ENCODE peak calls at places on chromosomes 5 and 9, in seven cellular contexts. One of them, this sample, is unnamed.

GRCh38 chr5:31901807-31902530 is 263.0 kb downstream of the PDZD2 start:
- DNase-seq in WTC11: no peak
- DNase-seq in right atrium auricular region: no peak
- DNase-seq in CD8-positive, alpha-beta T cell: no peak
- DNase-seq in dorsolateral prefrontal cortex: no peak
- DNase-seq in neural crest cell: no peak
- DNase-seq in glutamatergic neuron: no peak
- DNase-seq in this sample: no peak

GRCh38 chr5:80275347-80275746 is 19.5 kb upstream of the SERINC5 start:
- DNase-seq in WTC11: no peak
- DNase-seq in CD8-positive, alpha-beta T cell: no peak
- DNase-seq in right atrium auricular region: no peak
- DNase-seq in glutamatergic neuron: no peak
- DNase-seq in dorsolateral prefrontal cortex: no peak
- DNase-seq in neural crest cell: no peak
- DNase-seq in this sample: no peak

GRCh38 chr5:17056056-17056690 is 120.1 kb upstream of the MYO10 start:
- DNase-seq in dorsolateral prefrontal cortex: no peak
- DNase-seq in neural crest cell: no peak
- DNase-seq in glutamatergic neuron: no peak
- DNase-seq in CD8-positive, alpha-beta T cell: no peak
- DNase-seq in right atrium auricular region: no peak
- DNase-seq in WTC11: no peak
- DNase-seq in this sample: no peak

GRCh38 chr5:9394221-9394620 is 151.7 kb downstream of the SEMA5A start:
- DNase-seq in glutamatergic neuron: no peak
- DNase-seq in right atrium auricular region: no peak
- DNase-seq in CD8-positive, alpha-beta T cell: no peak
- DNase-seq in WTC11: no peak
- DNase-seq in neural crest cell: no peak
- DNase-seq in dorsolateral prefrontal cortex: no peak
- DNase-seq in this sample: no peak

GRCh38 chr9:96150324-96151023 is 151.5 kb downstream of the HSD17B3 start:
- DNase-seq in right atrium auricular region: no peak
- DNase-seq in glutamatergic neuron: no peak
- DNase-seq in neural crest cell: no peak
- DNase-seq in CD8-positive, alpha-beta T cell: peak
- DNase-seq in WTC11: no peak
- DNase-seq in dorsolateral prefrontal cortex: no peak
- DNase-seq in this sample: no peak

GRCh38 chr9:4538621-4539020 is 48.4 kb downstream of the SLC1A1 start:
- DNase-seq in glutamatergic neuron: no peak
- DNase-seq in dorsolateral prefrontal cortex: no peak
- DNase-seq in CD8-positive, alpha-beta T cell: no peak
- DNase-seq in right atrium auricular region: no peak
- DNase-seq in WTC11: no peak
- DNase-seq in neural crest cell: no peak
- DNase-seq in this sample: no peak

GRCh38 chr5:122846051-122846567 is 696 bp downstream of the SNX24 start:
- DNase-seq in CD8-positive, alpha-beta T cell: no peak
- DNase-seq in right atrium auricular region: no peak
- DNase-seq in neural crest cell: no peak
- DNase-seq in WTC11: no peak
- DNase-seq in glutamatergic neuron: no peak
- DNase-seq in dorsolateral prefrontal cortex: no peak
- DNase-seq in this sample: no peak

GRCh38 chr5:15807861-15808260 is 307.9 kb downstream of the FBXL7 start:
- DNase-seq in glutamatergic neuron: peak
- DNase-seq in right atrium auricular region: no peak
- DNase-seq in dorsolateral prefrontal cortex: peak
- DNase-seq in CD8-positive, alpha-beta T cell: no peak
- DNase-seq in WTC11: peak
- DNase-seq in neural crest cell: no peak
- DNase-seq in this sample: no peak

GRCh38 chr5:80254767-80255424 is 952 bp downstream of the SERINC5 start:
- DNase-seq in neural crest cell: no peak
- DNase-seq in right atrium auricular region: no peak
- DNase-seq in glutamatergic neuron: no peak
- DNase-seq in WTC11: no peak
- DNase-seq in CD8-positive, alpha-beta T cell: peak
- DNase-seq in dorsolateral prefrontal cortex: no peak
- DNase-seq in this sample: no peak

GRCh38 chr9:130331573-130331972 is 66.0 kb downstream of the HMCN2 start:
- DNase-seq in neural crest cell: no peak
- DNase-seq in CD8-positive, alpha-beta T cell: no peak
- DNase-seq in glutamatergic neuron: no peak
- DNase-seq in right atrium auricular region: peak
- DNase-seq in dorsolateral prefrontal cortex: no peak
- DNase-seq in WTC11: no peak
- DNase-seq in this sample: no peak

GRCh38 chr5:181054871-181055494 is 14.9 kb downstream of the BTNL9 start:
- DNase-seq in right atrium auricular region: no peak
- DNase-seq in glutamatergic neuron: no peak
- DNase-seq in WTC11: no peak
- DNase-seq in neural crest cell: no peak
- DNase-seq in CD8-positive, alpha-beta T cell: no peak
- DNase-seq in dorsolateral prefrontal cortex: no peak
- DNase-seq in this sample: no peak

GRCh38 chr9:96048116-96048953 is 172.8 kb downstream of the ERCC6L2 start:
- DNase-seq in right atrium auricular region: no peak
- DNase-seq in CD8-positive, alpha-beta T cell: no peak
- DNase-seq in neural crest cell: peak
- DNase-seq in glutamatergic neuron: no peak
- DNase-seq in dorsolateral prefrontal cortex: no peak
- DNase-seq in WTC11: no peak
- DNase-seq in this sample: no peak

GRCh38 chr5:172901012-172901780 is 58.0 kb upstream of the RPL26L1 start:
- DNase-seq in neural crest cell: no peak
- DNase-seq in glutamatergic neuron: no peak
- DNase-seq in WTC11: no peak
- DNase-seq in right atrium auricular region: peak
- DNase-seq in CD8-positive, alpha-beta T cell: no peak
- DNase-seq in dorsolateral prefrontal cortex: no peak
- DNase-seq in this sample: no peak

GRCh38 chr9:124342402-124342945 is 72.8 kb downstream of the PSMB7 start:
- DNase-seq in right atrium auricular region: no peak
- DNase-seq in glutamatergic neuron: no peak
- DNase-seq in CD8-positive, alpha-beta T cell: no peak
- DNase-seq in dorsolateral prefrontal cortex: no peak
- DNase-seq in neural crest cell: no peak
- DNase-seq in WTC11: no peak
- DNase-seq in this sample: no peak

GRCh38 chr5:180130876-180131740 is 59.5 kb upstream of the RNF130 start:
- DNase-seq in dorsolateral prefrontal cortex: peak
- DNase-seq in neural crest cell: no peak
- DNase-seq in WTC11: no peak
- DNase-seq in CD8-positive, alpha-beta T cell: no peak
- DNase-seq in glutamatergic neuron: no peak
- DNase-seq in right atrium auricular region: peak
- DNase-seq in this sample: peak

GRCh38 chr9:97696025-97696822 is 916 bp downstream of the XPA start:
- DNase-seq in right atrium auricular region: no peak
- DNase-seq in neural crest cell: no peak
- DNase-seq in dorsolateral prefrontal cortex: no peak
- DNase-seq in WTC11: no peak
- DNase-seq in glutamatergic neuron: no peak
- DNase-seq in CD8-positive, alpha-beta T cell: no peak
- DNase-seq in this sample: no peak

GRCh38 chr5:57407391-57407790 is 75.2 kb downstream of the ACTBL2 start:
- DNase-seq in CD8-positive, alpha-beta T cell: no peak
- DNase-seq in WTC11: no peak
- DNase-seq in dorsolateral prefrontal cortex: no peak
- DNase-seq in neural crest cell: no peak
- DNase-seq in glutamatergic neuron: no peak
- DNase-seq in right atrium auricular region: no peak
- DNase-seq in this sample: no peak

GRCh38 chr5:110441035-110441434 is 285.4 kb downstream of the TMEM232 start:
- DNase-seq in WTC11: peak
- DNase-seq in dorsolateral prefrontal cortex: no peak
- DNase-seq in CD8-positive, alpha-beta T cell: no peak
- DNase-seq in right atrium auricular region: no peak
- DNase-seq in neural crest cell: no peak
- DNase-seq in glutamatergic neuron: no peak
- DNase-seq in this sample: no peak
- TF ChIP-seq CTCF in WTC11: no peak
- TF ChIP-seq CTCF in dorsolateral prefrontal cortex: peak
- TF ChIP-seq CTCF in CD8-positive, alpha-beta T cell: no peak
- TF ChIP-seq CTCF in right atrium auricular region: no peak
- TF ChIP-seq CTCF in neural crest cell: peak
- TF ChIP-seq CTCF in glutamatergic neuron: no peak
- TF ChIP-seq CTCF in this sample: peak

GRCh38 chr5:132392978-132393825 is 23.7 kb downstream of the SLC22A5 start:
- DNase-seq in CD8-positive, alpha-beta T cell: no peak
- DNase-seq in dorsolateral prefrontal cortex: no peak
- DNase-seq in WTC11: no peak
- DNase-seq in neural crest cell: no peak
- DNase-seq in right atrium auricular region: no peak
- DNase-seq in glutamatergic neuron: no peak
- DNase-seq in this sample: peak

GRCh38 chr5:132396589-132397001 is 27.1 kb downstream of the SLC22A5 start:
- DNase-seq in glutamatergic neuron: no peak
- DNase-seq in dorsolateral prefrontal cortex: no peak
- DNase-seq in WTC11: no peak
- DNase-seq in right atrium auricular region: no peak
- DNase-seq in CD8-positive, alpha-beta T cell: no peak
- DNase-seq in neural crest cell: no peak
- DNase-seq in this sample: no peak

GRCh38 chr5:132392411-132392810 is 22.9 kb downstream of the SLC22A5 start:
- DNase-seq in CD8-positive, alpha-beta T cell: no peak
- DNase-seq in WTC11: no peak
- DNase-seq in dorsolateral prefrontal cortex: no peak
- DNase-seq in neural crest cell: no peak
- DNase-seq in glutamatergic neuron: no peak
- DNase-seq in right atrium auricular region: no peak
- DNase-seq in this sample: peak

GRCh38 chr5:132397224-132397623 is 27.7 kb downstream of the SLC22A5 start:
- DNase-seq in WTC11: no peak
- DNase-seq in dorsolateral prefrontal cortex: no peak
- DNase-seq in CD8-positive, alpha-beta T cell: no peak
- DNase-seq in glutamatergic neuron: no peak
- DNase-seq in neural crest cell: no peak
- DNase-seq in right atrium auricular region: no peak
- DNase-seq in this sample: peak

DNA sequence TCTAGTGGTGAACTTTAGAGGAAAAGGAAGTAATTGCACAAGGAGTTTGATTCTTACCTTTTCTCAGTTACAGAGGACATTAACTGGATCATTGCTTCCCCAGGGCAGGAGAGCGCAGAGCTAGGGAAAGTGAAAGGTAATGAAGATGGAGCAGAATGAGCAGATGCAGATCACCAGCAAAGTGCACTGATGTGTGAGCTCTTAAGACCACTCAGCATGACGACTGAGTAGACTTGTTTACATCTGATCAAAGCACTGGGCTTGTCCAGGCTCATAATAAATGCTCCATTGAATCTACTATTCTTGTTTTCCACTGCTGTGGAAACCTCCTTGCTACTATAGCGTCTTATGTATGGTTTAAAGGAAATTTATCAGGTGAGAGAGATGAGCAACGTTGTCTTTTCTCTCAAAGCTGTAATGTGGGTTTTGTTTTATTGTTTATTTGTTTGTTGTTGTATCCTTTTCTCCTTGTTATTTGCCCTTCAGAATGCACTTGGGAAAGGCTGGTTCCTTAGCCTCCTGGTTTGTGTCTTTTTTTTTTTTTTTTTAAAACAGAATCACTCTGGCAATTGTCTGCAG is 25.3 kb downstream of the SLC22A5 start:
- DNase-seq in right atrium auricular region: no peak
- DNase-seq in CD8-positive, alpha-beta T cell: no peak
- DNase-seq in WTC11: no peak
- DNase-seq in neural crest cell: no peak
- DNase-seq in dorsolateral prefrontal cortex: no peak
- DNase-seq in glutamatergic neuron: no peak
- DNase-seq in this sample: no peak
- TF ChIP-seq CTCF in right atrium auricular region: no peak
- TF ChIP-seq CTCF in CD8-positive, alpha-beta T cell: no peak
- TF ChIP-seq CTCF in WTC11: no peak
- TF ChIP-seq CTCF in neural crest cell: no peak
- TF ChIP-seq CTCF in dorsolateral prefrontal cortex: no peak
- TF ChIP-seq CTCF in glutamatergic neuron: no peak
- TF ChIP-seq CTCF in this sample: no peak

DNA sequence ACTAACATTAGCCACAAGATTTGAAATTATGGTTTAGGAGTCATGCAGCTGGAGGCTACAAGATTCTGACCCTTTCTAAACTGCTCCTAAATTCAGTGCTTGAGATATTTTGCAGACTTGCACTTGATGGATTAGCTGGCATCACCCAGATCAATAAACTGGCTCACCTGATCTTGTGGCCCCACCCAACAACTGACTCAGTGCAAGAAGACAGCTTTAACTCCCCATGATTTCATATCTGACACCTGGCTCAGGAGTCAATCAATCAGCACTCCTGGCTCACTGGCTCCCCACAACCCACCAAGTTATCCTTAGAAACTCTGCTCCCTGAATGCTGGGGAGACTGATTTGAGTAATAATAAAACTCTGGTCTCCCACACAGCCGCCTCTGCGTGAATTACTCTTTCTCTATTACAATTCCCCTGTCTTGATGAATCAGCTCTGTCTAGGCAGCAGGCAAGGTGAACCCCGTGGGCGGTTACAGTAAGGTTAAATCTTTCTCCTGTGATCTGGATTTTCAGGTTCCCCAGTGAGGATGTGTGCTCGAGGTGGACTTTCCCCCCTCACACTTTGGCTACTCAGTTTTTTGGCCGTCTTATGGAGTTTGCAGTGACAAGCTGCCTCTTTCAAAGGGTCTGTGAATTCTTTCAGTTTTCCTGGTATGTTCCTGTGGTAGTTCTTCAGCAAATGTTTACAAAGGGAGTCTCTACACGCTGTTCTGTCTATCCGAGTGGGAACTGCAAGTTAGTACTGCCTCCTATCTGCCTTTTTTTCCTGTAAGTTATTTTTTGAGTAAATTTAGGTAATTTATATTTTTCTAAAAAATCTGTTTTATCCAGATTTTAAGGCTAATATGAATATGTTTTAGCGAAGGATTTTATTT is 500.1 kb upstream of the NUDT12 start:
- DNase-seq in right atrium auricular region: no peak
- DNase-seq in neural crest cell: no peak
- DNase-seq in CD8-positive, alpha-beta T cell: no peak
- DNase-seq in dorsolateral prefrontal cortex: no peak
- DNase-seq in glutamatergic neuron: no peak
- DNase-seq in WTC11: no peak
- DNase-seq in this sample: no peak
- TF ChIP-seq CTCF in right atrium auricular region: no peak
- TF ChIP-seq CTCF in neural crest cell: no peak
- TF ChIP-seq CTCF in CD8-positive, alpha-beta T cell: no peak
- TF ChIP-seq CTCF in dorsolateral prefrontal cortex: no peak
- TF ChIP-seq CTCF in glutamatergic neuron: no peak
- TF ChIP-seq CTCF in WTC11: no peak
- TF ChIP-seq CTCF in this sample: no peak

DNA sequence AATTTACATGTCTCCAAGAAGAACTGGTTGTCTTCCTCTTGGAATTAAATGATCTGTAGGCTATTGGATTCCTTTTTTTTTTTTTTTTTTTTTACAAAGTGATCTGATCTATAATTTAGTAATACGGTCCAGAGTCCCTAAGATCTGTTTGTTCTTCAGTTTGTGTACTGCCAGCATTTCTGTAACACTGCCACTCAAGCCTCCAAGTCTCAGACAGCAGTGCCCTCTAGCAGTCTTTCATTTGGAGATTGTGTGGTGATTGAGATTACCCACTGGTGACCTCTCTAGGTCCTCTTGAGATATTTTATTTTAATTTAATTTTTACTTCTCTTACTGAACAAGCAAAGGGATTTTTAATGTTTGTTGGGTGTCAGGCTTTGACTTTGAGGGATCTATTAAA is 40.8 kb downstream of the NDFIP1 start:
- DNase-seq in CD8-positive, alpha-beta T cell: no peak
- DNase-seq in WTC11: no peak
- DNase-seq in dorsolateral prefrontal cortex: no peak
- DNase-seq in neural crest cell: no peak
- DNase-seq in glutamatergic neuron: no peak
- DNase-seq in right atrium auricular region: no peak
- DNase-seq in this sample: no peak
- TF ChIP-seq CTCF in CD8-positive, alpha-beta T cell: no peak
- TF ChIP-seq CTCF in WTC11: no peak
- TF ChIP-seq CTCF in dorsolateral prefrontal cortex: no peak
- TF ChIP-seq CTCF in neural crest cell: no peak
- TF ChIP-seq CTCF in glutamatergic neuron: no peak
- TF ChIP-seq CTCF in right atrium auricular region: no peak
- TF ChIP-seq CTCF in this sample: no peak

This sample was measured in type B pancreatic cell.